ENCODE peak calls at places on chromosomes 4 and X, in five cellular contexts. N, L, V, Q and C are unnamed samples.

GRCh38 chrX:40172169-40172979 is 74.6 kb upstream of the BCOR start:
- DNase-seq in V (peak; percentile 78), L (peak; percentile 69), Q (peak; percentile 54), N (peak; percentile 93), C (no peak)

GRCh38 chrX:102983205-102983604 is 46.1 kb downstream of the RAB40AL start:
- DNase-seq in V (no peak), N (no peak), Q (no peak), L (no peak), C (peak; percentile 7)

GRCh38 chr4:53592686-53593641 is 1.7 kb upstream of the LNX1 start:
- DNase-seq in L (peak; percentile 81), N (peak; percentile 43), Q (peak; percentile 83), V (peak; percentile 73), C (no peak)

GRCh38 chrX:149286940-149287349 is 218.2 kb downstream of the IDS start:
- DNase-seq in L (peak; percentile 25), Q (peak; percentile 23), N (no peak), V (no peak), C (no peak)

GRCh38 chrX:154696328-154697045 is 43.1 kb upstream of the CTAG2 start:
- DNase-seq in Q (no peak), L (no peak), V (no peak), N (no peak), C (no peak)

GRCh38 chr4:119040711-119041185 is 94.9 kb upstream of the MYOZ2 start:
- DNase-seq in V (no peak), Q (no peak), N (no peak), L (no peak), C (no peak)

GRCh38 chr4:124633285-124633941 is 79.1 kb downstream of the ANKRD50 start:
- DNase-seq in V (no peak), Q (no peak), L (no peak), N (no peak), C (no peak)

GRCh38 chrX:70664726-70665125 is 220.1 kb downstream of the DLG3 start:
- DNase-seq in Q (no peak), N (no peak), L (no peak), V (no peak), C (no peak)

GRCh38 chrX:1178580-1179057 is 33.8 kb downstream of the CRLF2 start:
- DNase-seq in N (no peak), L (no peak), V (no peak), Q (no peak), C (peak; percentile 29)

GRCh38 chr4:38132843-38133662 is 172.9 kb downstream of the PTTG2 start:
- DNase-seq in L (peak; percentile 74), V (peak; percentile 32), N (no peak), Q (peak; percentile 78), C (no peak)

DNA sequence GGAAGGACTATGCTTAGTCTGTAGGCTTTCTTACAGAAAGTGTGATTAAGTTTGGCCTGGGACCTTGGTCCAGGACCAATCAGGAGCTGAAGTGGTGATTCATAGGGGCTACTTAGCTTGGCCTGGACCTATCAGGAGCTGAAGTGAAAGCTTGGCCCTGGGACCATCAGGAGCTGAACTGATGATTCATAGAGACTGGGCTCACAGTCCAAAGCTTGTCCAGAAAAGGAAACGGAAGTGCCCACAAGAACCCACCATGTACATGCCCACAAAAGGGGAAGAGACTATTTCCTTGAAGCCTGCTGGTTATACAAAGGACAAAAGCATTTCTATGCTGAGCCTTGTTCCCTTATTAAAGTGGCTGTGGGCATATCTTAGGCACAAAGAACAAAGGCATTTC is 12.6 kb downstream of the TENT5D start:
- DNase-seq in Q (no peak), N (no peak), L (no peak), V (no peak), C (no peak)
- H3K9me3 ChIP-seq in Q (no peaks in the 10 kb centered on the region), N (peaks cover 13% of the 10 kb centered on the region), L (no peaks in the 10 kb centered on the region), V (no peaks in the 10 kb centered on the region), C (no peaks in the 10 kb centered on the region)

GRCh38 chr4:9898596-9899345 is 117.3 kb downstream of the DRD5 start:
- DNase-seq in Q (no peak), N (no peak), V (no peak), L (peak; percentile 40), C (no peak)
- TF ChIP-seq CTCF in Q (no peak), N (peak; percentile 28), V (no peak), L (no peak), C (peak; percentile 10)

DNA sequence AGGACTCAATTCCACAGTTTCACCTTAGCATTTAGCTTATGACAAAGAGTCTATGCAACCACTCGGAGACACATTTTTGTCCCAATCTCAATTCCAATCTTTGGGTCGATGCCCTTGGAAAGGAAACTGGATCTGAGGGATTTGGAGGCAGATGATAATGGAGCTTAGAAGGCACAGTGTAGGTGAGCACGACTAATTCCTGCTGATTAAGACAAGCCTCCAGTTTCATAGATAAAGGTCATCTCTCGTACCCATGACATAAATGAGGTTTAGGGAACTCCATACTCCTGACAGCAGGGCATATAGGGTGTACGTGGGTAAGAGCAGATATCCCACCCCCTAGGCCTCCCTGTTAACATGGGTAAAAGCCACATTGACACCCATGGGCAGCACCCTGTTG is 24.4 kb upstream of the ZNF718 start:
- DNase-seq in V (no peak), N (no peak), Q (no peak), L (no peak), C (no peak)
- H3K9me3 ChIP-seq in V (peaks cover 62% of the 10 kb centered on the region), N (peaks cover 85% of the 10 kb centered on the region), Q (peaks cover 3% of the 10 kb centered on the region), L (peaks cover 6% of the 10 kb centered on the region), C (peaks cover 62% of the 10 kb centered on the region)

GRCh38 chr4:107379054-107379869 is 340.8 kb downstream of the PAPSS1 start:
- DNase-seq in N (no peak), V (no peak), Q (no peak), L (no peak), C (no peak)
- TF ChIP-seq CTCF in N (no peak), V (no peak), Q (no peak), L (no peak), C (no peak)

DNA sequence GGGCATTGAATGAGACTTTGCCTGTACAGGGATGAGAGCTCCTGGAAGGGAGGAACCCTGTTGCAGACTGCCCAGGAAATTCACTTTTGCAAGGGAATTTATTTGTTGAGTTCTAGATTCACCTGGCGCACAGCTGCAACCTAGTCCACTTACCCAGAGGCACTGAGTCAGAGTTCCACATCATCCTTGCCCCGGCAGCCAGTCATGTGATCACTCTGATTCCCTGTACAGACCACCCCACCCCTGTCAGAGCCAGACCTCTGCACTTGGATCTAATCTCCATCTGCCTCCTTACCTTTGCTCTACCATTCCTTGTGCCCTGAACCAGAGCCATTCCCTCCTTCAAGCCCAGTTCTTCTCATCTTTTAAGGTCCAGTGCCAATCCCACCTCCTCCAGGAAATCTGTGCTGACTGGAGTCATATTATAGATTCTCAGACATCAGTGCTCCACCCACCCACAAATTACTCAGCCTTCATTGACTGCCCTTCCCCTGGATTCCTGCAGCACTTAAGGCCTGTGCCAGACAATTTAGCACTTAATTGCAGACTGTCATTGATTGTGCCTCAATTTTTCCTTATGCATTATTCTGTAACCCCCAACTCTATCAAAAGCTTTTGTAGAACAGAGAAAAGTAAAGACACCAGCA is 84.1 kb upstream of the MAGEA4 start:
- DNase-seq in V (no peak), Q (no peak), N (no peak), L (no peak), C (no peak)
- H3K9me3 ChIP-seq in V (no peaks in the 10 kb centered on the region), Q (no peaks in the 10 kb centered on the region), N (no peaks in the 10 kb centered on the region), L (no peaks in the 10 kb centered on the region), C (no peaks in the 10 kb centered on the region)

GRCh38 chr4:70948665-70949284 is 44.7 kb upstream of the DCK start:
- DNase-seq in L (no peak), V (no peak), Q (no peak), N (no peak), C (no peak)
- TF ChIP-seq CTCF in L (no peak), V (no peak), Q (no peak), N (no peak), C (no peak)

DNA sequence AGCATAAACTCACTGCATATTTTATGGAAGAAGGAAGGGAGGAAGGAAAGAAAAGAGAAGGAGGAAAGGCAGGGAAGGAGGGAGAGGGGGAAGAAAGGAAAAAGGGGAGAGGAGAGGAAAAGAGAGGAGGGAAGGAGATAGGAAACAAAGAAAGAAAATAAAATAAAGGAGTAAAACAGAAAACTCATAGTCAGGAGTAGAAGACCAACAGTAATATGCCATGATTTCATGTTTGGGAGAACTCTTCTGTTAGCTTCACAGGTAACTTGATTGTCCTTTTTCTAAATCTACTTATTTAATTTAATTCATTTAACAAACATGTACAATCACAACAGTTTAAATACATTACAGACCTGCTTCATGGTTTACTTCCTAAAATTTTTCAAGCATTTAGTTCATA is 46.8 kb upstream of the SGMS2 start:
- DNase-seq in V (no peak), N (no peak), L (no peak), Q (no peak), C (no peak)
- H3K9me3 ChIP-seq in V (no peaks in the 10 kb centered on the region), N (no peaks in the 10 kb centered on the region), L (no peaks in the 10 kb centered on the region), Q (no peaks in the 10 kb centered on the region), C (no peaks in the 10 kb centered on the region)